ENCODE peak calls at places on chromosomes 7 and 10, in four cellular contexts. One of them, this sample, is unnamed.

GRCh38 chr7:131034166-131034881 is 293.4 kb upstream of the MKLN1 start:
- DNase-seq in HCT116: no peak
- DNase-seq in ovary: peak
- DNase-seq in gastrocnemius medialis: peak
- DNase-seq in this sample: no peak

GRCh38 chr10:89337493-89337892 is 9.7 kb downstream of the IFIT3 start:
- DNase-seq in gastrocnemius medialis: peak
- DNase-seq in HCT116: peak
- DNase-seq in ovary: no peak
- DNase-seq in this sample: no peak

GRCh38 chr10:5434017-5434753 is 21.8 kb downstream of the NET1 start:
- DNase-seq in gastrocnemius medialis: no peak
- DNase-seq in HCT116: peak
- DNase-seq in ovary: no peak
- DNase-seq in this sample: no peak

GRCh38 chr7:153530441-153530840 is 521.8 kb upstream of the DPP6 start:
- DNase-seq in gastrocnemius medialis: no peak
- DNase-seq in HCT116: no peak
- DNase-seq in ovary: no peak
- DNase-seq in this sample: no peak

GRCh38 chr7:12529971-12530710 is 40.4 kb upstream of the SCIN start:
- DNase-seq in gastrocnemius medialis: no peak
- DNase-seq in HCT116: no peak
- DNase-seq in ovary: no peak
- DNase-seq in this sample: no peak

GRCh38 chr10:58241346-58241745 is 26.3 kb downstream of the IPMK start:
- DNase-seq in gastrocnemius medialis: no peak
- DNase-seq in ovary: no peak
- DNase-seq in HCT116: no peak
- DNase-seq in this sample: no peak

GRCh38 chr10:615583-616152 is 73.8 kb downstream of the DIP2C start:
- DNase-seq in ovary: no peak
- DNase-seq in gastrocnemius medialis: no peak
- DNase-seq in HCT116: no peak
- DNase-seq in this sample: no peak

GRCh38 chr10:71975087-71975890 is 11.1 kb downstream of the CHST3 start:
- DNase-seq in gastrocnemius medialis: peak
- DNase-seq in ovary: no peak
- DNase-seq in HCT116: no peak
- DNase-seq in this sample: no peak

GRCh38 chr7:6398943-6399342 is 48.8 kb downstream of the DAGLB start:
- DNase-seq in ovary: no peak
- DNase-seq in HCT116: no peak
- DNase-seq in gastrocnemius medialis: no peak
- DNase-seq in this sample: no peak

GRCh38 chr10:30637881-30638467 is 8.4 kb upstream of the LYZL2 start:
- DNase-seq in ovary: no peak
- DNase-seq in gastrocnemius medialis: no peak
- DNase-seq in HCT116: peak
- DNase-seq in this sample: no peak

GRCh38 chr7:130695840-130696239 is 9.5 kb upstream of the TSGA13 start:
- DNase-seq in HCT116: peak
- DNase-seq in ovary: no peak
- DNase-seq in gastrocnemius medialis: no peak
- DNase-seq in this sample: no peak

GRCh38 chr7:131071786-131072504 is 255.7 kb upstream of the MKLN1 start:
- DNase-seq in HCT116: no peak
- DNase-seq in ovary: peak
- DNase-seq in gastrocnemius medialis: no peak
- DNase-seq in this sample: no peak

GRCh38 chr10:89837173-89838001 is 136.0 kb downstream of the KIF20B start:
- DNase-seq in gastrocnemius medialis: no peak
- DNase-seq in ovary: peak
- DNase-seq in HCT116: no peak
- DNase-seq in this sample: peak

GRCh38 chr10:62560207-62560819 is 186.1 kb downstream of the ZNF365 start:
- DNase-seq in ovary: no peak
- DNase-seq in gastrocnemius medialis: peak
- DNase-seq in HCT116: no peak
- DNase-seq in this sample: no peak

GRCh38 chr7:51121945-51122425 is 194.6 kb downstream of the COBL start:
- DNase-seq in HCT116: no peak
- DNase-seq in gastrocnemius medialis: no peak
- DNase-seq in ovary: no peak
- DNase-seq in this sample: no peak

GRCh38 chr10:47365561-47365960 is 17.4 kb downstream of the RBP3 start:
- DNase-seq in ovary: no peak
- DNase-seq in HCT116: no peak
- DNase-seq in gastrocnemius medialis: no peak
- DNase-seq in this sample: peak

GRCh38 chr10:61642692-61643091 is 20.0 kb upstream of the CABCOCO1 start:
- DNase-seq in HCT116: no peak
- DNase-seq in gastrocnemius medialis: no peak
- DNase-seq in ovary: no peak
- DNase-seq in this sample: no peak

GRCh38 chr10:32795598-32796183 is 162.3 kb downstream of the ITGB1 start:
- DNase-seq in HCT116: peak
- DNase-seq in gastrocnemius medialis: no peak
- DNase-seq in ovary: no peak
- DNase-seq in this sample: no peak

GRCh38 chr7:28984219-28984618 is 26.1 kb upstream of the TRIL start:
- DNase-seq in HCT116: no peak
- DNase-seq in gastrocnemius medialis: no peak
- DNase-seq in ovary: no peak
- DNase-seq in this sample: no peak

GRCh38 chr7:142104550-142105527 is 6.7 kb upstream of the MGAM2 start:
- DNase-seq in gastrocnemius medialis: peak
- DNase-seq in HCT116: peak
- DNase-seq in ovary: no peak
- DNase-seq in this sample: no peak

GRCh38 chr10:71864861-71865473 is 13.9 kb upstream of the PSAP start:
- DNase-seq in HCT116: no peak
- DNase-seq in gastrocnemius medialis: no peak
- DNase-seq in ovary: no peak
- DNase-seq in this sample: no peak

GRCh38 chr10:90993340-90993739 is 72.5 kb upstream of the ANKRD1 start:
- DNase-seq in gastrocnemius medialis: no peak
- DNase-seq in ovary: no peak
- DNase-seq in HCT116: no peak
- DNase-seq in this sample: no peak

GRCh38 chr7:89308535-89308934 is 513.0 kb upstream of the TEX47 start:
- DNase-seq in ovary: no peak
- DNase-seq in HCT116: no peak
- DNase-seq in gastrocnemius medialis: no peak
- DNase-seq in this sample: no peak
- TF ChIP-seq POLR2A in ovary: no peak
- TF ChIP-seq POLR2A in HCT116: no peak
- TF ChIP-seq POLR2A in gastrocnemius medialis: no peak
- TF ChIP-seq POLR2A in this sample: no peak

GRCh38 chr10:118870467-118871243 is 115.9 kb upstream of the CACUL1 start:
- DNase-seq in HCT116: no peak
- DNase-seq in ovary: peak
- DNase-seq in gastrocnemius medialis: peak
- DNase-seq in this sample: peak
- TF ChIP-seq CTCF in HCT116: no peak
- TF ChIP-seq CTCF in ovary: no peak
- TF ChIP-seq CTCF in gastrocnemius medialis: no peak
- TF ChIP-seq CTCF in this sample: no peak

DNA sequence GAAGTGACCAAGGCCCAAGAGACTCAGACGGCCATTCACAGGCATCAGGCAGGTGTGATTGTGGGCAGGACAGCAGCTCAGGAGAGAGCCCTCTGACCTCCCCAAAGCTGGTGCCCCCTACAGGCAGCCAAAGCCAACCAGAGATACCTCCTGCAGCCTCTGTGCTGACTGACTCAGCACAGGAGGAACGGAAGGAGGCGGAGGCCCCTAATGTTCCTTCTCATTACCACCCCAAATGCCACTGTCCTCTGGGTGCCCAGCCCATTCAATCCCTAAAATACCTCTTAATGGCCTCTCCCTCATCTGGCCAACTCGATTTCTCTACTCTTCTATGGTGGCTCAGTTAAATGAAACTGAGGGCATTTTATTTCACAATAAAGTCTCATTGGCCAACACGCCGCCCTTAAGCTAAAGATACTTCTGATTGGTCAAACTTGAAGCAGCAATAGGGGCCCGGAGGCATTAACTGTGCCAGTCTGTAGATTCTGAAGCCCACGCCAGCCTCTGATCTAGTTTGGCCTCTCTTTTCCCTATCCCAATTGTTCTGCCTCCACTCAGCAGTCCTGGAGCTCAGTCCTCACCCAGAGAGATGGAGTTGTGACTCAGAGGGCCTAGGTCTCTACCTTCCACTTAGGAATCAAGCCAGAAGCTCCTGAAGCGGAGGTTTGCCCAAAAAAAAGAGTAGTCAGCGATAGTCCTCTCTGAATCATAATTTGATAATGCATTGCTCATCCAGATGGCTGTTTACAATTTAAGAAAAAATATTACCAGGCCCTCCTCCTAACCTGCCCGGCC is 1.2 kb downstream of the CYREN start:
- DNase-seq in HCT116: peak
- DNase-seq in ovary: no peak
- DNase-seq in gastrocnemius medialis: peak
- DNase-seq in this sample: peak
- TF ChIP-seq POLR2A in HCT116: no peak
- TF ChIP-seq POLR2A in ovary: no peak
- TF ChIP-seq POLR2A in gastrocnemius medialis: peak
- TF ChIP-seq POLR2A in this sample: no peak

GRCh38 chr7:41207141-41207540 is 495.7 kb downstream of the INHBA start:
- DNase-seq in ovary: no peak
- DNase-seq in HCT116: no peak
- DNase-seq in gastrocnemius medialis: no peak
- DNase-seq in this sample: no peak
- TF ChIP-seq CTCF in ovary: no peak
- TF ChIP-seq CTCF in HCT116: peak
- TF ChIP-seq CTCF in gastrocnemius medialis: no peak
- TF ChIP-seq CTCF in this sample: no peak

DNA sequence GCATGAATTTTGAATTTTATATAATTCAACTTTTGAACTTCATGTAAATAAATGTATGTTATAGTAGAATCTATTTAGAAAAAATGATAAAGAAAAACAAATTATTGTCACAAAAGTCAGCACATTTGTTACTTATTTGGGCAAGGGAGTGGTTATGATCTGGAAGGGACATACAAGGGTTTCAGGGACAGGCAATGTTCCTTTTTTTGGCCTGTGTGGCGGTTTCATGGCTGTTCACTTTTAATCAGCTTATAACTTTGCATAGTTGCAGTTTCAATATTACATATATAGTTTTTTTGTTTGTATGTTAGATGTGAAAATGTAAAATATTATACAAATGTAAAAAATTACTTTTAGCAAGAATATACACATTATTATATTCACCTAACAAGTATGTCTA is 256.2 kb downstream of the PCLO start:
- DNase-seq in HCT116: no peak
- DNase-seq in ovary: no peak
- DNase-seq in gastrocnemius medialis: no peak
- DNase-seq in this sample: no peak
- TF ChIP-seq POLR2A in HCT116: no peak
- TF ChIP-seq POLR2A in ovary: no peak
- TF ChIP-seq POLR2A in gastrocnemius medialis: no peak
- TF ChIP-seq POLR2A in this sample: no peak

GRCh38 chr7:74252893-74253292 is 1.3 kb downstream of the RFC2 start:
- DNase-seq in HCT116: no peak
- DNase-seq in gastrocnemius medialis: peak
- DNase-seq in ovary: no peak
- DNase-seq in this sample: no peak

GRCh38 chr7:74253331-74253730 is 868 bp downstream of the RFC2 start:
- DNase-seq in HCT116: no peak
- DNase-seq in ovary: no peak
- DNase-seq in gastrocnemius medialis: no peak
- DNase-seq in this sample: no peak

GRCh38 chr7:74256446-74257408 is 2.5 kb upstream of the RFC2 start:
- DNase-seq in gastrocnemius medialis: no peak
- DNase-seq in ovary: no peak
- DNase-seq in HCT116: no peak
- DNase-seq in this sample: no peak

GRCh38 chr7:74254858-74255379 is 720 bp upstream of the RFC2 start:
- DNase-seq in ovary: no peak
- DNase-seq in gastrocnemius medialis: no peak
- DNase-seq in HCT116: no peak
- DNase-seq in this sample: no peak

GRCh38 chr7:74253975-74254857 is at the start of gene RFC2:
- DNase-seq in HCT116: peak
- DNase-seq in ovary: peak
- DNase-seq in gastrocnemius medialis: peak
- DNase-seq in this sample: peak
- TF ChIP-seq CTCF in HCT116: no peak
- TF ChIP-seq CTCF in ovary: peak
- TF ChIP-seq CTCF in gastrocnemius medialis: peak
- TF ChIP-seq CTCF in this sample: no peak

GRCh38 chr7:98283127-98283886 is 1.8 kb downstream of the BRI3 start:
- DNase-seq in HCT116: no peak
- DNase-seq in gastrocnemius medialis: peak
- DNase-seq in ovary: no peak
- DNase-seq in this sample: peak
- TF ChIP-seq POLR2A in HCT116: no peak
- TF ChIP-seq POLR2A in gastrocnemius medialis: peak
- TF ChIP-seq POLR2A in ovary: no peak
- TF ChIP-seq POLR2A in this sample: no peak

DNA sequence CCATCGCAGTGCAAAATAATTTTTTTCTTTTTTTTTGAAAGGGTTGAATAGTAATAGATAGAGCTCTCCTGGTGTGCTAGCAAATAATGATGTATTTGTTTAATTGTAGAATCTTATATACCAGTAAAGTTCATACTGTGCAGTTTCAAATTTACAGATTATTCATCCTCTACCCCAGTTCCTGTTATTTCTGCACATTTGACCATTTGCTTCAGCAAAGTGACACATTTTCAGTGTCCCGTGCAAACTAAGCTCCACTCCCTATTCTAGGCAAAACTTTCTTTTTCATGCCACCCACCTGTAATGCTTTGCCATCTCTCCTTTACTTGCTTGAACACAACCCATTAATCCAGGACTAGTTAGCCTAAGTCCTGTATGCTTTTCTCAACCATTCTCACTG is 43.0 kb downstream of the SHOC2 start:
- DNase-seq in HCT116: no peak
- DNase-seq in ovary: no peak
- DNase-seq in gastrocnemius medialis: no peak
- DNase-seq in this sample: no peak
- TF ChIP-seq CTCF in HCT116: no peak
- TF ChIP-seq CTCF in ovary: no peak
- TF ChIP-seq CTCF in gastrocnemius medialis: no peak
- TF ChIP-seq CTCF in this sample: no peak

DNA sequence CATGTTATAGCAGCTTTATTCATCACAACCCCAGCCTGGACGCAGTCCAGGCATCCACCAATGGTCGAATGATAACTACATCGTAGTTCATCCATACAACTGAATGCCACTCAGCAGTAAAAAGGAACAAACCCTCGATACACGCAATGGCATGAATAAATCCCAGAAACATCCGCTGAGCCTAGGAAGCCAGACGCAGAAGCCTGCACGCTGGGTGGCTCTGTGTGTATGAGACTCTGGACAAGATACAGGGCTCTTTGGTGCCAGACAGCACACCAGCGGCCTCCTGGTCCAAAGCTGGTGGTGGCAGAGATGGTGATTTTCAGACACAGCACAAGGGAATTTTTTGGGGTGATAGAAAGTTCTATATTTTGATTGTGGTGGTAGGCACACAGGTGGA is 10.0 kb upstream of the CRYGN start:
- DNase-seq in gastrocnemius medialis: peak
- DNase-seq in HCT116: no peak
- DNase-seq in ovary: no peak
- DNase-seq in this sample: peak
- TF ChIP-seq POLR2A in gastrocnemius medialis: no peak
- TF ChIP-seq POLR2A in HCT116: no peak
- TF ChIP-seq POLR2A in ovary: no peak
- TF ChIP-seq POLR2A in this sample: no peak